ENCODE peak calls at places on chromosomes 3 and 15, in ten cellular contexts. M is Panc1, N is cardiac fibroblast, I is tibial artery, R is neural crest cell, U is stomach, F is mucosa of descending colon, T is MCF 10A, W is astrocyte of the spinal cord, K is coronary artery. G is an unnamed sample.

GRCh38 chr15:25345943-25346342 is 92.9 kb downstream of the UBE3A start:
- DNase-seq in U (no peak), W (peak; percentile 67), I (peak; percentile 33), F (no peak), R (no peak), M (no peak), T (peak; percentile 57), N (peak; percentile 57), K (no peak), G (peak; percentile 78)

GRCh38 chr3:197547618-197548017 is 8.2 kb downstream of the BDH1 start:
- DNase-seq in F (peak; percentile 70), K (no peak), I (no peak), W (no peak), R (peak; percentile 9), M (no peak), T (no peak), N (no peak), U (peak; percentile 57), G (no peak)

GRCh38 chr3:168325684-168326083 is 230.0 kb upstream of the GOLIM4 start:
- DNase-seq in K (no peak), U (no peak), I (no peak), R (no peak), M (no peak), N (no peak), F (no peak), T (no peak), W (no peak), G (no peak)

GRCh38 chr15:100112636-100113305 is 229.0 kb downstream of the ADAMTS17 start:
- DNase-seq in F (no peak), W (no peak), K (no peak), I (peak; percentile 18), U (no peak), N (no peak), T (no peak), R (no peak), M (no peak), G (no peak)

GRCh38 chr15:75449585-75450306 is 1.7 kb downstream of the SIN3A start:
- DNase-seq in W (no peak), T (no peak), K (no peak), F (peak; percentile 56), U (no peak), N (no peak), I (peak; percentile 30), M (no peak), R (no peak), G (no peak)

GRCh38 chr15:72813345-72814004 is 29.9 kb upstream of the ADPGK start:
- DNase-seq in N (no peak), M (no peak), F (no peak), W (no peak), U (no peak), I (no peak), R (no peak), T (no peak), K (peak; percentile 12), G (no peak)

GRCh38 chr3:154334973-154335420 is 10.7 kb upstream of the DHX36 start:
- DNase-seq in F (no peak), W (peak; percentile 65), N (peak; percentile 54), M (no peak), R (no peak), T (peak; percentile 50), I (no peak), U (no peak), K (no peak), G (peak; percentile 38)

GRCh38 chr15:40941528-40942336 is 11.5 kb upstream of the CHAC1 start:
- DNase-seq in U (peak; percentile 80), N (peak; percentile 79), T (peak; percentile 75), F (peak; percentile 91), M (no peak), K (peak; percentile 83), R (peak; percentile 70), W (peak; percentile 74), I (peak; percentile 73), G (peak; percentile 13)

GRCh38 chr15:74215958-74216357 is 13.4 kb upstream of the STRA6 start:
- DNase-seq in F (no peak), R (no peak), I (no peak), U (no peak), M (no peak), K (no peak), T (peak; percentile 67), W (no peak), N (no peak), G (no peak)

GRCh38 chr15:74214324-74215021 is 11.9 kb upstream of the STRA6 start:
- DNase-seq in U (no peak), R (no peak), N (no peak), T (no peak), M (no peak), I (no peak), K (no peak), W (no peak), F (no peak), G (no peak)

GRCh38 chr15:74212494-74212893 is 9.9 kb upstream of the STRA6 start:
- DNase-seq in F (no peak), U (no peak), T (no peak), M (no peak), I (no peak), K (no peak), R (no peak), N (no peak), W (no peak), G (no peak)

GRCh38 chr15:74211656-74212055 is 9.1 kb upstream of the STRA6 start:
- DNase-seq in F (no peak), U (no peak), K (no peak), T (no peak), I (no peak), N (no peak), R (no peak), M (no peak), W (no peak), G (no peak)

DNA sequence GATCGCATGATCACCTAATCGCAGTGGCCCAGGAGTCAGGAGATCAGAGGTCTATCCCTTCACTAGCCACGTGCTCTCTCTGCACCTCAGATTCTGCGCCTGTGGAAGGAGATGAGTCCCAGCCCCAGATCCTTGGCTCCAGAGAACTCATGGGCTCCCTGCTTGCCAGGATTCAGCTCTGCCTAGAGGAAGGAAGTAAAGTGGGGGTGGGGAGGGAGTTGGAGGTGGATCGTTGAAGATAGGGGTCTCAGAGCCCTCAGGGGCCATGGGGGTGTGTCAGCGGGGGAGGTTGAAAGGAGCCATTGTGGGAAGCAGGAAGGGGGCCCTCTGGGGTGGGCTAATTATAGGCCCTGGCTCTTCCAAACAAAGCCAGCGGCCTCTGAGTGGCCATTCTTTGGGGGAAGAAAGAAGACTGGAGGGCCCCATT is 11.3 kb upstream of the STRA6 start:
- DNase-seq in I (no peak), U (no peak), R (peak; percentile 71), M (no peak), N (no peak), W (no peak), T (no peak), K (no peak), F (no peak), G (no peak)
- TF ChIP-seq CTCF in I (no peak), U (no peak), R (no peak), M (no peak), N (no peak), W (no peak), T (no peak), K (no peak), F (no peak), G (no peak)

GRCh38 chr3:42639192-42639591 is 14.3 kb upstream of the ZBTB47 start:
- DNase-seq in N (no peak), I (no peak), R (no peak), K (no peak), W (no peak), F (no peak), U (no peak), T (no peak), M (no peak), G (no peak)
- TF ChIP-seq CTCF in N (no peak), I (no peak), R (no peak), K (no peak), W (no peak), F (no peak), U (no peak), T (no peak), M (no peak), G (no peak)

DNA sequence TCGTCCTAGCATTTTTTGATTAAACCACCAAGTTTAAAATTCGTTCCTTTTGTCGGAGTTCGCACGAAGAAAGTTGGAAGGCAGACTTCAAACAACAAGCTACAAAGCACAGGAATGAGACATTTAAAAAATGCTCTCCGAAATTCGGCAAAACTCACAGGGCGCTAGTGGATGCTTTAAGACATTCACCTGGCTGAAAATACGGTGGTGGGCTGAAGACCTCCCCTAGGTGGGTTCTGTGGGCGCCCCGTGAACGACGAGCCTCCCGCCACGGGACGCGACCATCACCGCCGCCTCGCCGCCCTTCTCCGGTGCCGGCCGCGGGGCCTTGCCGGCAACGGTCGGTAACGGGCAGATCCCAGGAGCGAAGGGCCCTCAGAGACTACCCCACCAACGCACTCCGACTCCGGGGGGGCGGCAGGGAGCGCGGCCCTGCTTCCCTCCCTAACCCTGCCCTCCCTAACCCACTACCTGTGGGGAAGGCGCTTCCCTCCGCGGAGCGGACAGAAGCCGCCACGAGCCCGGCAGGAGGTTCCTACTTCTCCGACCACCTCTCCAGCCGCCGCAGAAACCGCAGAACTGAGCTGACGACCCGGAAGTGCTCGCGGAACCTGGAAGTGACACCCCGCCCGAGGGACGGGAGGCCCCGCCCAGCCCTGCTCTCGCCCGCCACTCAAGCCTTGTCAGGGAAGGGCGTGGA is at the start of gene GTF2A2:
- DNase-seq in W (peak; percentile 96), T (peak; percentile 96), F (peak; percentile 97), K (peak; percentile 97), U (peak; percentile 95), I (peak; percentile 94), N (peak; percentile 94), M (peak; percentile 71), R (peak; percentile 92), G (peak; percentile 82)
- TF ChIP-seq CTCF in W (no peak), T (no peak), F (no peak), K (no peak), U (no peak), I (no peak), N (no peak), M (no peak), R (no peak), G (no peak)

GRCh38 chr15:69163124-69163669 is 2.8 kb downstream of the GLCE start:
- DNase-seq in W (no peak), T (no peak), R (no peak), F (no peak), U (no peak), M (no peak), I (no peak), N (no peak), K (no peak), G (no peak)

GRCh38 chr15:69160141-69160975 is at the start of gene GLCE:
- DNase-seq in I (peak; percentile 94), F (peak; percentile 98), U (peak; percentile 97), K (peak; percentile 95), M (peak; percentile 88), T (peak; percentile 98), N (peak; percentile 98), R (peak; percentile 94), W (peak; percentile 98), G (peak; percentile 87)

GRCh38 chr15:69159805-69160140 is 662 bp upstream of the GLCE start:
- DNase-seq in T (no peak), K (no peak), M (no peak), I (no peak), F (no peak), R (no peak), U (no peak), N (no peak), W (no peak), G (no peak)

GRCh38 chr15:69161878-69162213 is 1.4 kb downstream of the GLCE start:
- DNase-seq in M (no peak), U (no peak), F (no peak), I (no peak), K (no peak), W (no peak), N (no peak), R (no peak), T (no peak), G (no peak)

DNA sequence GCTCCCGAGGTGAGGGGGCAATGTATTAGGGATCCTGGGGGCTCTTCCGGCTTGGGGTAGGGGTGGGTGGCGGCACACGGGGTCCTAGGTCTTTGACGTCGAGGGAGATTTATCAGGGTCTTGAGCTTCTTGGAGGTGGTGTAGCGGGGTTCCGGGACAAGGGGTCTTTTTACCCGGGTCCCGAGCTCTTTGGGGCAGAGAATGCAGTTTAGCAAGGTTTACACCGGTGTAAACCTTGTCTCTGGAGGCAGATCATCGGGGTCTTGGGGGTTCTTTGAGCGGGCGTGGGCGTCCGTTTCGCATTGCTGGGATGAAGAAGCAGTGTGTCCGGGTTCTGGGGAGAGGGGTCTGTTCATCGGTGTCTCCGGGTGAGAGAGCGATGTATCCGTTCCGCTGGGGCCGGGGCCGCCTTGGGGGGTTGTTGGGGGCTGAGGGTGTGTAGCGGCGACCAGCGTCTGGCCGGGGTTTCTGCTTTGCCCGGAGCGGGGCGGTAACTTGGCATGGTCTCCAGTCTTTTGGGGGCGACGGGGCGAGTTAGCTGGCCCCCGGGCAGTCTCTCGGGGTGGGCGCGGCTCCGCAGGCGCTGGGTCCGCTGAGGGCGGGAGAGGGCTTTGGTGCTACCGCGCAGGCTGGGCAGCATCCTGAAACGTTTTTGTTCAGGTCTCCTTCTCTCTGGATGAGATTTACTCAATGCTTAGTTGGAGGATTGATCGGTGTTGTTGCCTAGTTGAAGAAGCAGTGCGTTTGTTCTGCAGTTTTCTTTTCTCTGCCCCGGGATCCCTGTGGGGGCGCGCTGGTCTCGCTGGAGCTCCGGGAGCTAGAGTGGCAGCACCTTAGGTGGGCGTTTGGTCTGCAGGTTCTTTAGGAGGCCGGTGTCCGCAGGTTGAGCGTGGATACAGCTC is 792 bp downstream of the GLCE start:
- DNase-seq in F (peak; percentile 69), N (peak; percentile 45), K (no peak), T (peak; percentile 38), I (peak; percentile 21), M (no peak), W (peak; percentile 29), U (peak; percentile 29), R (peak; percentile 25), G (no peak)
- TF ChIP-seq CTCF in F (no peak), N (peak; percentile 23), K (no peak), T (no peak), I (no peak), M (peak; percentile 73), W (peak; percentile 48), U (no peak), R (no peak), G (peak; percentile 47)